ENCODE peak calls at places on chromosome 22, in five cellular contexts. One of them, this sample, is unnamed.

GRCh38 chr22:48199667-48200066 is 1437.2 kb downstream of the TBC1D22A start:
- DNase-seq in GM12878: no peak
- DNase-seq in mesendoderm: no peak
- DNase-seq in PC-9: no peak
- DNase-seq in effector memory CD4-positive, alpha-beta T cell: no peak
- DNase-seq in this sample: no peak

GRCh38 chr22:20241579-20242392 is 26.3 kb downstream of the RTN4R start:
- DNase-seq in GM12878: no peak
- DNase-seq in effector memory CD4-positive, alpha-beta T cell: no peak
- DNase-seq in PC-9: no peak
- DNase-seq in mesendoderm: no peak
- DNase-seq in this sample: no peak

GRCh38 chr22:25346859-25347751 is 127.7 kb downstream of the CRYBB2 start:
- DNase-seq in GM12878: no peak
- DNase-seq in effector memory CD4-positive, alpha-beta T cell: no peak
- DNase-seq in PC-9: no peak
- DNase-seq in mesendoderm: no peak
- DNase-seq in this sample: peak; percentile 75

GRCh38 chr22:35349704-35350538 is 31.0 kb upstream of the HMOX1 start:
- DNase-seq in GM12878: no peak
- DNase-seq in PC-9: no peak
- DNase-seq in effector memory CD4-positive, alpha-beta T cell: no peak
- DNase-seq in mesendoderm: no peak
- DNase-seq in this sample: no peak

GRCh38 chr22:19488884-19489843 is 9.4 kb downstream of the CDC45 start:
- DNase-seq in PC-9: no peak
- DNase-seq in mesendoderm: no peak
- DNase-seq in effector memory CD4-positive, alpha-beta T cell: no peak
- DNase-seq in GM12878: no peak
- DNase-seq in this sample: no peak

GRCh38 chr22:49976439-49977175 is 16.0 kb downstream of the PIM3 start:
- DNase-seq in effector memory CD4-positive, alpha-beta T cell: no peak
- DNase-seq in GM12878: peak; percentile 67
- DNase-seq in mesendoderm: no peak
- DNase-seq in PC-9: no peak
- DNase-seq in this sample: no peak

GRCh38 chr22:47593911-47594311 is 831.5 kb downstream of the TBC1D22A start:
- DNase-seq in PC-9: no peak
- DNase-seq in GM12878: no peak
- DNase-seq in mesendoderm: no peak
- DNase-seq in effector memory CD4-positive, alpha-beta T cell: no peak
- DNase-seq in this sample: no peak

GRCh38 chr22:36928181-36928580 is 14.8 kb downstream of the CSF2RB start:
- DNase-seq in PC-9: no peak
- DNase-seq in effector memory CD4-positive, alpha-beta T cell: no peak
- DNase-seq in GM12878: no peak
- DNase-seq in mesendoderm: no peak
- DNase-seq in this sample: no peak

GRCh38 chr22:29115682-29116313 is 43.0 kb downstream of the KREMEN1 start:
- DNase-seq in PC-9: no peak
- DNase-seq in GM12878: no peak
- DNase-seq in effector memory CD4-positive, alpha-beta T cell: no peak
- DNase-seq in mesendoderm: no peak
- DNase-seq in this sample: no peak

GRCh38 chr22:45424241-45424731 is 10.8 kb downstream of the RIBC2 start:
- DNase-seq in effector memory CD4-positive, alpha-beta T cell: no peak
- DNase-seq in PC-9: peak; percentile 96
- DNase-seq in mesendoderm: no peak
- DNase-seq in GM12878: no peak
- DNase-seq in this sample: peak; percentile 60

GRCh38 chr22:38176170-38176741 is 5.4 kb downstream of the PLA2G6 start:
- DNase-seq in PC-9: no peak
- DNase-seq in GM12878: peak; percentile 65
- DNase-seq in mesendoderm: no peak
- DNase-seq in effector memory CD4-positive, alpha-beta T cell: no peak
- DNase-seq in this sample: no peak

GRCh38 chr22:16774911-16775529 is 50.2 kb downstream of the XKR3 start:
- DNase-seq in mesendoderm: no peak
- DNase-seq in PC-9: no peak
- DNase-seq in effector memory CD4-positive, alpha-beta T cell: no peak
- DNase-seq in GM12878: no peak
- DNase-seq in this sample: no peak

GRCh38 chr22:18023509-18024275 is 669 bp downstream of the MICAL3 start:
- DNase-seq in PC-9: peak; percentile 60
- DNase-seq in mesendoderm: peak; percentile 75
- DNase-seq in effector memory CD4-positive, alpha-beta T cell: no peak
- DNase-seq in GM12878: no peak
- DNase-seq in this sample: peak; percentile 90

GRCh38 chr22:43867839-43868652 is 5.7 kb upstream of the SULT4A1 start:
- DNase-seq in GM12878: no peak
- DNase-seq in effector memory CD4-positive, alpha-beta T cell: no peak
- DNase-seq in PC-9: no peak
- DNase-seq in mesendoderm: peak; percentile 90
- DNase-seq in this sample: peak; percentile 80

GRCh38 chr22:46421272-46421671 is 85.8 kb downstream of the TRMU start:
- DNase-seq in GM12878: peak; percentile 35
- DNase-seq in PC-9: no peak
- DNase-seq in effector memory CD4-positive, alpha-beta T cell: peak; percentile 19
- DNase-seq in mesendoderm: no peak
- DNase-seq in this sample: no peak

GRCh38 chr22:39314251-39314971 is 5.0 kb downstream of the RPL3 start:
- DNase-seq in PC-9: no peak
- DNase-seq in mesendoderm: peak; percentile 61
- DNase-seq in effector memory CD4-positive, alpha-beta T cell: no peak
- DNase-seq in GM12878: no peak
- DNase-seq in this sample: no peak
- H3K4me1 ChIP-seq in PC-9: peaks cover 53% of the 10 kb centered on the region
- H3K4me1 ChIP-seq in mesendoderm: no peaks in the 10 kb centered on the region
- H3K4me1 ChIP-seq in effector memory CD4-positive, alpha-beta T cell: peaks cover 40% of the 10 kb centered on the region
- H3K4me1 ChIP-seq in GM12878: peaks cover 31% of the 10 kb centered on the region
- H3K4me1 ChIP-seq in this sample: peaks cover 40% of the 10 kb centered on the region

DNA sequence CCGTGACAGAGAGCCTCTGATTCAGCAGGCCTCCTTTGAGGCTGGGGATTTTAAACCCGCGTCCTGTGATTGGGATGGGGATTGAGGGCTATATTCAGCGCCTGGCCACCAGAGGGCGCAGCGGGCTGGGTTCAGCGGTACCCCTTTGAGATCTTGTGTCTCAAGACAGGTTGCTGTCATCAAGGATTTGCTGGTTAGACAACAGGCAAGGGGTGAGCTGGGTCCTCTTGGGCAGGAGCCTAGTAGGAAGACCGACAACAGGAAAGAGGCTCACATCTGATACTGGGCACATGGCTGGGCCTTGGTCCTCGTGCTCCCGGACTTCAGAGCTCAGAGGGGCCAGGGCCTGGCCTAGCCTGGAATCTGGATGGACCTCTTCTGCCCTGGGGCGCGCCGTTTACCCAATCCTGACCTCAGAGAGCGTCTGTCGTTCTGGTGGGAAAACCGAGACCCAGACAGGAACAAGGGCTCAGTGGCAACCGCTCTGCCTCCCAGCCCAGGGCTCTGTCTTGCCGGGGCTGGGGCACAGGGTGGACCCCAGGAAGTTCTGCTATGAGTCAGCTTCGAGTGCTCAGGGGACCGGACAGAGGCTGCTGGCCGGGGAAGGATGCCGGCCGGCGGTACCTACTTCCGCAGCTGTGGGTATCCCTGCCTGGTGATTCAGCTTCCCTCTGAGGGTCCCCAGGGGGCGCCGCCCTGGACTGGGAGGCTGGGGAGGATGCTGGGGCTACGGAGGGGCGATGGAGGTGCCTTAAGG is 926 bp upstream of the SLC35E4 start:
- DNase-seq in GM12878: peak; percentile 47
- DNase-seq in mesendoderm: peak; percentile 94
- DNase-seq in effector memory CD4-positive, alpha-beta T cell: peak; percentile 80
- DNase-seq in PC-9: peak; percentile 89
- DNase-seq in this sample: peak; percentile 90
- H3K4me3 ChIP-seq in GM12878: peak overlapping the region; percentile 76
- H3K4me3 ChIP-seq in mesendoderm: no peak overlapping the region
- H3K4me3 ChIP-seq in effector memory CD4-positive, alpha-beta T cell: peak overlapping the region; percentile 73
- H3K4me3 ChIP-seq in PC-9: peak overlapping the region; percentile 74
- H3K4me3 ChIP-seq in this sample: peak overlapping the region; percentile 71

GRCh38 chr22:40410272-40410671 is 39.9 kb downstream of the SGSM3 start:
- DNase-seq in mesendoderm: peak; percentile 13
- DNase-seq in PC-9: peak; percentile 67
- DNase-seq in GM12878: no peak
- DNase-seq in effector memory CD4-positive, alpha-beta T cell: no peak
- DNase-seq in this sample: no peak
- H3K36me3 ChIP-seq in mesendoderm: peaks cover 24% of the 10 kb centered on the region
- H3K36me3 ChIP-seq in PC-9: peaks cover 20% of the 10 kb centered on the region
- H3K36me3 ChIP-seq in GM12878: peaks cover 20% of the 10 kb centered on the region
- H3K36me3 ChIP-seq in effector memory CD4-positive, alpha-beta T cell: peaks cover 72% of the 10 kb centered on the region
- H3K36me3 ChIP-seq in this sample: peaks cover 59% of the 10 kb centered on the region

DNA sequence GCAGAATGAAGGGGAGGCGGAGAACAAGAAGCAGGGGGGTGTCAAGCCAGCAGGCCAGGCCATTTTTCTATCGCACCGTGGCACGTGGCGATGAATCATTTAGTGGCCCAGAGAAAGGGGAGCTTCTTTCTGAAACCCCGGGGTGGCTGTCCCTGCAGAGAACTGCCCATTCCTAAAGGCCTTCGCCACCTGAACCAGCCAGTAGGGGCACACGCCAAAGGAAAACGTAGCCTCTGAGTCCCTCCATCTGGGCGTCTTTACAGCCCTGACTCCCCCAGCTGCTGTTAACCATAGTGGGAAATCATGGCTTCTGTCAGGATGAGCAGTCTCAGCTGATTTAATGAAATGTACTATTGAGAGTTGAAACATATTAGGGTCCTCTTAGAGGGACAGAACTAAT is 8.9 kb downstream of the ASPHD2 start:
- DNase-seq in PC-9: no peak
- DNase-seq in mesendoderm: no peak
- DNase-seq in effector memory CD4-positive, alpha-beta T cell: no peak
- DNase-seq in GM12878: no peak
- DNase-seq in this sample: no peak
- H3K4me1 ChIP-seq in PC-9: no peaks in the 10 kb centered on the region
- H3K4me1 ChIP-seq in mesendoderm: no peaks in the 10 kb centered on the region
- H3K4me1 ChIP-seq in effector memory CD4-positive, alpha-beta T cell: no peaks in the 10 kb centered on the region
- H3K4me1 ChIP-seq in GM12878: peaks cover 1% of the 10 kb centered on the region
- H3K4me1 ChIP-seq in this sample: no peaks in the 10 kb centered on the region

GRCh38 chr22:22407061-22407460 is 101.5 kb downstream of the ZNF280B start:
- DNase-seq in effector memory CD4-positive, alpha-beta T cell: no peak
- DNase-seq in GM12878: no peak
- DNase-seq in mesendoderm: no peak
- DNase-seq in PC-9: no peak
- DNase-seq in this sample: no peak

GRCh38 chr22:22408731-22409696 is 99.5 kb downstream of the ZNF280B start:
- DNase-seq in GM12878: no peak
- DNase-seq in effector memory CD4-positive, alpha-beta T cell: no peak
- DNase-seq in PC-9: no peak
- DNase-seq in mesendoderm: peak; percentile 57
- DNase-seq in this sample: no peak

GRCh38 chr22:22410677-22411076 is 97.9 kb downstream of the ZNF280B start:
- DNase-seq in PC-9: no peak
- DNase-seq in mesendoderm: no peak
- DNase-seq in effector memory CD4-positive, alpha-beta T cell: no peak
- DNase-seq in GM12878: no peak
- DNase-seq in this sample: no peak

GRCh38 chr22:22408269-22408668 is 100.3 kb downstream of the ZNF280B start:
- DNase-seq in GM12878: no peak
- DNase-seq in effector memory CD4-positive, alpha-beta T cell: no peak
- DNase-seq in mesendoderm: no peak
- DNase-seq in PC-9: no peak
- DNase-seq in this sample: no peak

GRCh38 chr22:22410121-22410520 is 98.4 kb downstream of the ZNF280B start:
- DNase-seq in effector memory CD4-positive, alpha-beta T cell: no peak
- DNase-seq in mesendoderm: no peak
- DNase-seq in GM12878: no peak
- DNase-seq in PC-9: no peak
- DNase-seq in this sample: peak; percentile 55
- H3K4me3 ChIP-seq in effector memory CD4-positive, alpha-beta T cell: no peak overlapping the region
- H3K4me3 ChIP-seq in mesendoderm: no peak overlapping the region
- H3K4me3 ChIP-seq in GM12878: no peak overlapping the region
- H3K4me3 ChIP-seq in PC-9: no peak overlapping the region
- H3K4me3 ChIP-seq in this sample: no peak overlapping the region

GRCh38 chr22:21685164-21685513 is 19.3 kb downstream of the PPIL2 start:
- DNase-seq in effector memory CD4-positive, alpha-beta T cell: no peak
- DNase-seq in GM12878: no peak
- DNase-seq in PC-9: no peak
- DNase-seq in mesendoderm: no peak
- DNase-seq in this sample: no peak
- H3K36me3 ChIP-seq in effector memory CD4-positive, alpha-beta T cell: peaks cover 70% of the 10 kb centered on the region
- H3K36me3 ChIP-seq in GM12878: peaks cover 24% of the 10 kb centered on the region
- H3K36me3 ChIP-seq in PC-9: no peaks in the 10 kb centered on the region
- H3K36me3 ChIP-seq in mesendoderm: peaks cover 1% of the 10 kb centered on the region
- H3K36me3 ChIP-seq in this sample: peaks cover 30% of the 10 kb centered on the region

GRCh38 chr22:22939537-22940368 is 52.1 kb downstream of the IGLL5 start:
- DNase-seq in effector memory CD4-positive, alpha-beta T cell: no peak
- DNase-seq in mesendoderm: no peak
- DNase-seq in PC-9: no peak
- DNase-seq in GM12878: no peak
- DNase-seq in this sample: no peak
- H3K4me1 ChIP-seq in effector memory CD4-positive, alpha-beta T cell: no peaks in the 10 kb centered on the region
- H3K4me1 ChIP-seq in mesendoderm: peaks cover 6% of the 10 kb centered on the region
- H3K4me1 ChIP-seq in PC-9: no peaks in the 10 kb centered on the region
- H3K4me1 ChIP-seq in GM12878: peaks cover 91% of the 10 kb centered on the region
- H3K4me1 ChIP-seq in this sample: peaks cover 4% of the 10 kb centered on the region